ENCODE peak calls at places on chromosome 10, in five cellular contexts. One of them, this sample, is unnamed. For H3K4me1, the result is how much of the 10 kb centered on the place peaks cover.

GRCh38 chr10:122798704-122799231 is 46.9 kb downstream of the CUZD1 start:
- DNase-seq in adrenal gland: no peak
- DNase-seq in A549: no peak
- DNase-seq in K562: no peak
- DNase-seq in IMR-90: no peak
- DNase-seq in this sample: no peak

GRCh38 chr10:99304027-99304856 is 24.9 kb upstream of the CNNM1 start:
- DNase-seq in adrenal gland: peak
- DNase-seq in A549: no peak
- DNase-seq in K562: no peak
- DNase-seq in IMR-90: no peak
- DNase-seq in this sample: peak

GRCh38 chr10:30813872-30814471 is 184.4 kb upstream of the LYZL2 start:
- DNase-seq in adrenal gland: no peak
- DNase-seq in A549: no peak
- DNase-seq in K562: no peak
- DNase-seq in IMR-90: peak
- DNase-seq in this sample: no peak

GRCh38 chr10:8331387-8331786 is 276.9 kb downstream of the GATA3 start:
- DNase-seq in adrenal gland: no peak
- DNase-seq in A549: no peak
- DNase-seq in K562: no peak
- DNase-seq in IMR-90: no peak
- DNase-seq in this sample: no peak

GRCh38 chr10:80589726-80590373 is 52.1 kb downstream of the SH2D4B start:
- DNase-seq in adrenal gland: no peak
- DNase-seq in A549: no peak
- DNase-seq in K562: no peak
- DNase-seq in IMR-90: no peak
- DNase-seq in this sample: no peak

GRCh38 chr10:131710142-131710861 is 190.5 kb upstream of the PPP2R2D start:
- DNase-seq in adrenal gland: no peak
- DNase-seq in A549: no peak
- DNase-seq in K562: no peak
- DNase-seq in IMR-90: no peak
- DNase-seq in this sample: no peak

GRCh38 chr10:120981601-120982381 is 130.6 kb downstream of the WDR11 start:
- DNase-seq in adrenal gland: no peak
- DNase-seq in A549: no peak
- DNase-seq in K562: no peak
- DNase-seq in IMR-90: no peak
- DNase-seq in this sample: peak

GRCh38 chr10:72980348-72980747 is 25.7 kb upstream of the PLA2G12B start:
- DNase-seq in adrenal gland: no peak
- DNase-seq in A549: no peak
- DNase-seq in K562: no peak
- DNase-seq in IMR-90: no peak
- DNase-seq in this sample: no peak

GRCh38 chr10:80159166-80159888 is 26.8 kb downstream of the PLAC9 start:
- DNase-seq in adrenal gland: no peak
- DNase-seq in A549: no peak
- DNase-seq in K562: no peak
- DNase-seq in IMR-90: no peak
- DNase-seq in this sample: no peak

GRCh38 chr10:5089869-5090268 is 4.3 kb upstream of the AKR1C3 start:
- DNase-seq in adrenal gland: no peak
- DNase-seq in A549: no peak
- DNase-seq in K562: no peak
- DNase-seq in IMR-90: peak
- DNase-seq in this sample: no peak

GRCh38 chr10:116836902-116837513 is 12.3 kb upstream of the ENO4 start:
- DNase-seq in adrenal gland: no peak
- DNase-seq in A549: no peak
- DNase-seq in K562: peak
- DNase-seq in IMR-90: no peak
- DNase-seq in this sample: no peak

GRCh38 chr10:75261813-75262725 is 26.3 kb upstream of the COMTD1 start:
- DNase-seq in adrenal gland: no peak
- DNase-seq in A549: no peak
- DNase-seq in K562: no peak
- DNase-seq in IMR-90: peak
- DNase-seq in this sample: no peak

GRCh38 chr10:80468806-80469421 is 14.8 kb downstream of the TSPAN14 start:
- DNase-seq in adrenal gland: no peak
- DNase-seq in A549: no peak
- DNase-seq in K562: no peak
- DNase-seq in IMR-90: no peak
- DNase-seq in this sample: no peak

GRCh38 chr10:34687434-34688205 is 127.5 kb downstream of the PARD3 start:
- DNase-seq in adrenal gland: no peak
- DNase-seq in A549: no peak
- DNase-seq in K562: no peak
- DNase-seq in IMR-90: peak
- DNase-seq in this sample: no peak

GRCh38 chr10:102230861-102231356 is 4.8 kb downstream of the ELOVL3 start:
- DNase-seq in adrenal gland: peak
- DNase-seq in A549: peak
- DNase-seq in K562: peak
- DNase-seq in IMR-90: no peak
- DNase-seq in this sample: peak

GRCh38 chr10:33238643-33239042 is 95.8 kb downstream of the NRP1 start:
- DNase-seq in adrenal gland: no peak
- DNase-seq in A549: peak
- DNase-seq in K562: no peak
- DNase-seq in IMR-90: peak
- DNase-seq in this sample: no peak

GRCh38 chr10:52677087-52677486 is 95.5 kb downstream of the MBL2 start:
- DNase-seq in adrenal gland: no peak
- DNase-seq in A549: no peak
- DNase-seq in K562: no peak
- DNase-seq in IMR-90: no peak
- DNase-seq in this sample: no peak

GRCh38 chr10:68075550-68076004 is 494 bp upstream of the HERC4 start:
- DNase-seq in adrenal gland: no peak
- DNase-seq in A549: no peak
- DNase-seq in K562: no peak
- DNase-seq in IMR-90: no peak
- DNase-seq in this sample: no peak

GRCh38 chr10:61329854-61330253 is 123.3 kb downstream of the TMEM26 start:
- DNase-seq in adrenal gland: no peak
- DNase-seq in A549: no peak
- DNase-seq in K562: no peak
- DNase-seq in IMR-90: no peak
- DNase-seq in this sample: no peak

GRCh38 chr10:58565256-58565655 is 52.6 kb downstream of the BICC1 start:
- DNase-seq in adrenal gland: no peak
- DNase-seq in A549: no peak
- DNase-seq in K562: no peak
- DNase-seq in IMR-90: no peak
- DNase-seq in this sample: no peak

GRCh38 chr10:70404036-70404905 is at the start of gene EIF4EBP2:
- DNase-seq in adrenal gland: peak
- DNase-seq in A549: peak
- DNase-seq in K562: peak
- DNase-seq in IMR-90: peak
- DNase-seq in this sample: peak

GRCh38 chr10:70410608-70411007 is 6.7 kb downstream of the EIF4EBP2 start:
- DNase-seq in adrenal gland: no peak
- DNase-seq in A549: no peak
- DNase-seq in K562: no peak
- DNase-seq in IMR-90: no peak
- DNase-seq in this sample: no peak

GRCh38 chr10:70409772-70410171 is 5.8 kb downstream of the EIF4EBP2 start:
- DNase-seq in adrenal gland: no peak
- DNase-seq in A549: no peak
- DNase-seq in K562: no peak
- DNase-seq in IMR-90: no peak
- DNase-seq in this sample: no peak

GRCh38 chr10:70403483-70404035 is 386 bp upstream of the EIF4EBP2 start:
- DNase-seq in adrenal gland: no peak
- DNase-seq in A549: no peak
- DNase-seq in K562: no peak
- DNase-seq in IMR-90: no peak
- DNase-seq in this sample: no peak

DNA sequence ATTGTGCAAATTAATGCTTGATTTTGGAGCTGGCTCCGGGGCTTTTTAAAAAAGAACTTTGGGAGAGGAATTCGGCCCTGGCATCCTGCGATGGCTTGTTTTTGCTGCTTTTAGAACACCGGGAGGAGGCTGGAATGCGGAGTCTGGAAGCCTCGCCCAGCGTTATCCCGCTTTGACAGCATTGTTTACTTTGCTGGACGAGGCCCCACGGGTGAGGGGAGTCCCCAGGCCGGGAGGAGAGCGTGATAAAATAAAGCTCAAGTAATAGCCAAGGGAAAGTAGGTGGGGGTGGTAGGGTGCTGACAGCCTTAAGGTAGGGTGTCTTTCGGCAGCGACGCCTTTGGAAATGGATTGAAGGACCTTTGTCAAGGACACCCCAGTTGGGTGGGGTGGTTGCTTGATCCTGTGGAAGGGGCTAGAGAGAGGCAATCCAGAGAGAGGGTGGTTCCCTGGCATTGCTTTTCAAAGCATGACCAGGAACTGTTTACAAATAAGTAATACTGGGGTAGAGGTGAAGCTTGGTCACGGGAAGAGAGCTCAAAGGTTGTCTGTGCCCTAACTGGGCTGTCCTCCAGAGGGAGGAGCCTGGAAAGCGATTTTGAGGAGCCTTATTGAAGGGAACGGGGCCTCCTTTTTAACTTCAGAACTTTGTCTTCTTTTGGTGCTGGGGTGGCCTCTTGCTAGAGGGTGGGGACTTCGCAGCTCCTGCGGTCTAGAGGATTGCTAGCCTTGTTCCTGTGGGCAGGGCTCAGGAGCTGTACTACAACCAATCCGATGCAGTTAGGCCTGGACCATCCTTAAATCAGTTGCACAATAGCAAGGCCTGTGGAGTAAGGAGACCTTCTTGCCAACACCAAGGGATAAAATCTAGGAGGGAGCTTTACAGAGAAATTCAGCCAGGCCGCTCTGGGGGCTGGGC is 1.2 kb downstream of the EIF4EBP2 start:
- DNase-seq in adrenal gland: peak
- DNase-seq in A549: peak
- DNase-seq in K562: peak
- DNase-seq in IMR-90: peak
- DNase-seq in this sample: peak
- TF ChIP-seq POLR2A in adrenal gland: peak
- TF ChIP-seq POLR2A in A549: no peak
- TF ChIP-seq POLR2A in K562: no peak
- TF ChIP-seq POLR2A in IMR-90: no peak
- TF ChIP-seq POLR2A in this sample: peak

GRCh38 chr10:13706175-13706574 is 119.4 kb downstream of the PRPF18 start:
- DNase-seq in adrenal gland: no peak
- DNase-seq in A549: no peak
- DNase-seq in K562: no peak
- DNase-seq in IMR-90: no peak
- DNase-seq in this sample: no peak
- H3K27ac ChIP-seq in adrenal gland: no peak
- H3K27ac ChIP-seq in A549: no peak
- H3K27ac ChIP-seq in K562: peak
- H3K27ac ChIP-seq in IMR-90: no peak
- H3K27ac ChIP-seq in this sample: no peak

DNA sequence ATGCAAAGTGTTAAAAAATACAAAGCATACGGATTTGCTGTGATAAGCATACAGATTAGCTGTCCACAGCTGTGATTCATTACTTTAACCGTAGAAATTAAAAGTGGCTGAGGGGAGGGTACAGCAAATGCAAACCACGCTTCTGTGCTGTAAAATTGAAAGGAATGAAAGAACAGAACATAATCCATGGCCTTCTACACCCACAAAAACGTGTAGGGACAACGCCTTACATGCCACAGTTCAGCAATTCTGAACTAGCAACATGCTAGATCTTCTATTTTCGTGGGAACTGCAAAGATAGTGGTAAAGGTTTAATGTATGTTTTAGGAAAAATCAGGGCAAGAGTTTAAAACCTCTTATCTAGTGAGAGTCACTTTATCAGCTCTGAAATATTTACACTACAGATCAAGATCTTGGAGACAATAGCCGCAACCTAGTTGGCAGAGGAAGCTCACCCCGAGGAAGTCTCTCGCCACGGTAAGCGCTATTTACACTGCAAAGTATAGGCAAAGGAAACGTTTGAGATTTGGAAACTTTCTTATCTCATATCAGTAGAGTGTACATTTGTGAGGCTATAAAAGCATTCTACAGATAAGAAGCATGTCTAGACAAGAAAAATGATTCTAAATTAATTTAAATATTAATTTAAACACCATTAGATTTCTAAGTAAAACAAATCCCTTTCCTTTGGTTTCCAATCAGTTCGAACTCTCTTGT is 193.6 kb downstream of the MLLT10 start:
- DNase-seq in adrenal gland: no peak
- DNase-seq in A549: no peak
- DNase-seq in K562: no peak
- DNase-seq in IMR-90: no peak
- DNase-seq in this sample: no peak
- H3K4me1 ChIP-seq in adrenal gland: under half
- H3K4me1 ChIP-seq in A549: half or more
- H3K4me1 ChIP-seq in K562: under half
- H3K4me1 ChIP-seq in IMR-90: under half
- H3K4me1 ChIP-seq in this sample: under half

GRCh38 chr10:128440513-128441160 is 314.4 kb upstream of the MKI67 start:
- DNase-seq in adrenal gland: no peak
- DNase-seq in A549: no peak
- DNase-seq in K562: no peak
- DNase-seq in IMR-90: no peak
- DNase-seq in this sample: no peak

GRCh38 chr10:128432423-128432822 is 306.2 kb upstream of the MKI67 start:
- DNase-seq in adrenal gland: no peak
- DNase-seq in A549: no peak
- DNase-seq in K562: no peak
- DNase-seq in IMR-90: no peak
- DNase-seq in this sample: no peak

GRCh38 chr10:128435811-128436210 is 309.6 kb upstream of the MKI67 start:
- DNase-seq in adrenal gland: no peak
- DNase-seq in A549: no peak
- DNase-seq in K562: no peak
- DNase-seq in IMR-90: no peak
- DNase-seq in this sample: no peak

GRCh38 chr10:128438417-128439063 is 312.3 kb upstream of the MKI67 start:
- DNase-seq in adrenal gland: no peak
- DNase-seq in A549: no peak
- DNase-seq in K562: no peak
- DNase-seq in IMR-90: no peak
- DNase-seq in this sample: no peak

DNA sequence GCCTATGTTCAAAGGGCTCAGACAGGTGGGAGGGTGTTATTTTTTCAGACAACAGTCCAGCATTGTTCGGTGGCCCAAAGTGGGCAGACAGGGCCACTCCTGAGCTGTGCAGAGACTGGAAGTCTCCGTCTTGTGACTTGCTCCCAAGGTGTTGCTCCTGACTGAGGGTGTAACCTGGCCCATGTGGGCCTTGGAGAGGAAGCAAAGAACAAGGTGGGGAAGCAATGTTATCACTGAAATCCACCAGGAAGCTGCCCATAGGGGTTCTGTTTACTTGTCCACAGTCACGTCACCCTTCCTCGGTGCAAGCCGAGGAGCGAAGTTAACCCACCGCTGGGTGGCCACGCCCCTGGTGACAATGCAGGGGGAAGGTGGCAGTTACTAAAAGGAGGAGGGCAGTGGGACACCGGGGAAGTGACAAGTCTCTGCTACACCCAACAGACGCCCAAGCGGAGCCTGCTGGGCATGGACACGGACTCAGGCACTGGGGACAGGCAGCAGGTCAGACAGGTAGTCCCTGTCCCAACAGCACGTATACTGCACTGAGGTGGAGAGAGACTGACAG is 311.6 kb upstream of the MKI67 start:
- DNase-seq in adrenal gland: no peak
- DNase-seq in A549: no peak
- DNase-seq in K562: no peak
- DNase-seq in IMR-90: no peak
- DNase-seq in this sample: no peak
- TF ChIP-seq POLR2A in adrenal gland: no peak
- TF ChIP-seq POLR2A in A549: no peak
- TF ChIP-seq POLR2A in K562: no peak
- TF ChIP-seq POLR2A in IMR-90: no peak
- TF ChIP-seq POLR2A in this sample: no peak